ENCODE peak calls at places on chromosome 22, in five cellular contexts. V, E, Y, J and N are unnamed samples.

GRCh38 chr22:43723816-43724215 is 88.3 kb downstream of the EFCAB6 start:
- DNase-seq in V (no peak), E (no peak), Y (no peak), J (peak; percentile 58), N (no peak)

GRCh38 chr22:41683616-41684015 is 5.1 kb downstream of the SNU13 start:
- DNase-seq in V (no peak), E (no peak), Y (no peak), J (no peak), N (no peak)

GRCh38 chr22:48051796-48052620 is 1289.6 kb downstream of the TBC1D22A start:
- DNase-seq in V (no peak), E (no peak), Y (no peak), J (no peak), N (no peak)

GRCh38 chr22:41825376-41825775 is 7.5 kb upstream of the SREBF2 start:
- DNase-seq in V (no peak), E (no peak), Y (no peak), J (peak; percentile 39), N (no peak)

GRCh38 chr22:17851754-17852153 is 77.5 kb upstream of the BID start:
- DNase-seq in V (no peak), E (no peak), Y (no peak), J (no peak), N (no peak)

GRCh38 chr22:49712195-49712791 is 115.4 kb downstream of the BRD1 start:
- DNase-seq in V (no peak), E (no peak), Y (no peak), J (no peak), N (no peak)

GRCh38 chr22:26486394-26486793 is 2.7 kb downstream of the SRRD start:
- DNase-seq in V (no peak), E (no peak), Y (no peak), J (no peak), N (no peak)

GRCh38 chr22:29093501-29093921 is 20.7 kb downstream of the KREMEN1 start:
- DNase-seq in V (peak; percentile 23), E (no peak), Y (no peak), J (peak; percentile 74), N (no peak)

GRCh38 chr22:29346659-29347058 is 31.2 kb upstream of the RASL10A start:
- DNase-seq in V (no peak), E (no peak), Y (no peak), J (no peak), N (no peak)

GRCh38 chr22:39598017-39598965 is 27.7 kb downstream of the CACNA1I start:
- DNase-seq in V (no peak), E (peak; percentile 90), Y (peak; percentile 70), J (no peak), N (peak; percentile 78)

GRCh38 chr22:42076764-42077485 is 2.6 kb upstream of the SMDT1 start:
- DNase-seq in V (no peak), E (no peak), Y (no peak), J (no peak), N (no peak)

GRCh38 chr22:42283288-42284229 is 13.1 kb upstream of the TCF20 start:
- DNase-seq in V (no peak), E (no peak), Y (no peak), J (no peak), N (no peak)

GRCh38 chr22:43378011-43378704 is 33.7 kb upstream of the MPPED1 start:
- DNase-seq in V (no peak), E (no peak), Y (no peak), J (peak; percentile 30), N (no peak)

GRCh38 chr22:42368379-42369249 is 63.6 kb downstream of the NFAM1 start:
- DNase-seq in V (no peak), E (peak; percentile 73), Y (peak; percentile 22), J (no peak), N (no peak)

GRCh38 chr22:50473088-50473487 is 1.7 kb downstream of the SBF1 start:
- DNase-seq in V (no peak), E (peak; percentile 58), Y (peak; percentile 50), J (no peak), N (no peak)

GRCh38 chr22:31977141-31977781 is 32.9 kb downstream of the YWHAH start:
- DNase-seq in V (peak; percentile 13), E (peak; percentile 76), Y (peak; percentile 82), J (peak; percentile 73), N (peak; percentile 79)

GRCh38 chr22:17807571-17808410 is 33.5 kb upstream of the BID start:
- DNase-seq in V (peak; percentile 43), E (no peak), Y (no peak), J (peak; percentile 7), N (no peak)

GRCh38 chr22:43476341-43476740 is 64.5 kb downstream of the MPPED1 start:
- DNase-seq in V (no peak), E (no peak), Y (no peak), J (no peak), N (no peak)

GRCh38 chr22:42977574-42977973 is 37.4 kb downstream of the PACSIN2 start:
- DNase-seq in V (no peak), E (no peak), Y (no peak), J (no peak), N (no peak)

GRCh38 chr22:28983788-28984441 is 77.7 kb downstream of the C22orf31 start:
- DNase-seq in V (no peak), E (no peak), Y (no peak), J (peak; percentile 40), N (no peak)

GRCh38 chr22:19175026-19175601 is 3.4 kb downstream of the SLC25A1 start:
- DNase-seq in V (no peak), E (no peak), Y (no peak), J (no peak), N (no peak)

GRCh38 chr22:19174106-19175025 is 4.2 kb downstream of the SLC25A1 start:
- DNase-seq in V (no peak), E (peak; percentile 59), Y (no peak), J (peak; percentile 82), N (no peak)

GRCh38 chr22:19169947-19170318 is 8.6 kb downstream of the SLC25A1 start:
- DNase-seq in V (no peak), E (peak; percentile 55), Y (no peak), J (no peak), N (no peak)

GRCh38 chr22:19173047-19174035 is 5.2 kb downstream of the SLC25A1 start:
- DNase-seq in V (no peak), E (peak; percentile 74), Y (no peak), J (no peak), N (no peak)

GRCh38 chr22:19172213-19173046 is 6.1 kb downstream of the SLC25A1 start:
- DNase-seq in V (no peak), E (no peak), Y (no peak), J (no peak), N (no peak)
- TF ChIP-seq CTCF in V (no peak), E (no peak), Y (no peak), J (no peak), N (no peak)

GRCh38 chr22:20174785-20175596 is 24.1 kb upstream of the CCDC188 start:
- DNase-seq in V (no peak), E (no peak), Y (no peak), J (peak; percentile 6), N (no peak)
- TF ChIP-seq CTCF in V (peak; percentile 44), E (no peak), Y (no peak), J (peak; percentile 31), N (no peak)

DNA sequence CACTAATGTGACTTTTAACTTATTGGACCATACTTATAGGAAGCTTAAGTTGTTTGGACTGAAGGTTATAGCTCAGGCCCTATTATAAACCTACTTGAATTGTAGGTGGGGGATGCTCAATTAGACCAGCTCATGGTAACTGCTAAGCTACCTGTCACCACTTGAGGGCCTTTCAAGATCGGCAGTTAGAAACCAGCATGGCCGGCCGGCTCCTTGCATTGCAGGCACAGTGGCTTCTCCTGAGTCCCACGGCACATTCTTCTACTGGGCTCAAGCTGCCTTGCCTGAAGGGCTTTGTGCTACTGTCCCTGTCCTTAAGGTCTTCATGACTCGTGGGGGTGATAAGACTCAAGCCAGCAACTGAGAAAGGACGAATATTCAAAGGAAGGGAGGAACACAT is 70.8 kb downstream of the TBC1D22A start:
- DNase-seq in V (no peak), E (no peak), Y (no peak), J (no peak), N (no peak)
- TF ChIP-seq CTCF in V (peak; percentile 24), E (no peak), Y (no peak), J (peak; percentile 35), N (no peak)

GRCh38 chr22:46681010-46681409 is 57.0 kb downstream of the CERK start:
- DNase-seq in V (no peak), E (peak; percentile 41), Y (no peak), J (no peak), N (peak; percentile 67)
- TF ChIP-seq CTCF in V (peak; percentile 24), E (peak; percentile 20), Y (peak; percentile 24), J (no peak), N (peak; percentile 26)

GRCh38 chr22:24437820-24438328 is 10.5 kb downstream of the ADORA2A start:
- DNase-seq in V (no peak), E (no peak), Y (no peak), J (peak; percentile 11), N (peak; percentile 72)
- TF ChIP-seq CTCF in V (peak; percentile 19), E (no peak), Y (no peak), J (peak; percentile 27), N (no peak)

DNA sequence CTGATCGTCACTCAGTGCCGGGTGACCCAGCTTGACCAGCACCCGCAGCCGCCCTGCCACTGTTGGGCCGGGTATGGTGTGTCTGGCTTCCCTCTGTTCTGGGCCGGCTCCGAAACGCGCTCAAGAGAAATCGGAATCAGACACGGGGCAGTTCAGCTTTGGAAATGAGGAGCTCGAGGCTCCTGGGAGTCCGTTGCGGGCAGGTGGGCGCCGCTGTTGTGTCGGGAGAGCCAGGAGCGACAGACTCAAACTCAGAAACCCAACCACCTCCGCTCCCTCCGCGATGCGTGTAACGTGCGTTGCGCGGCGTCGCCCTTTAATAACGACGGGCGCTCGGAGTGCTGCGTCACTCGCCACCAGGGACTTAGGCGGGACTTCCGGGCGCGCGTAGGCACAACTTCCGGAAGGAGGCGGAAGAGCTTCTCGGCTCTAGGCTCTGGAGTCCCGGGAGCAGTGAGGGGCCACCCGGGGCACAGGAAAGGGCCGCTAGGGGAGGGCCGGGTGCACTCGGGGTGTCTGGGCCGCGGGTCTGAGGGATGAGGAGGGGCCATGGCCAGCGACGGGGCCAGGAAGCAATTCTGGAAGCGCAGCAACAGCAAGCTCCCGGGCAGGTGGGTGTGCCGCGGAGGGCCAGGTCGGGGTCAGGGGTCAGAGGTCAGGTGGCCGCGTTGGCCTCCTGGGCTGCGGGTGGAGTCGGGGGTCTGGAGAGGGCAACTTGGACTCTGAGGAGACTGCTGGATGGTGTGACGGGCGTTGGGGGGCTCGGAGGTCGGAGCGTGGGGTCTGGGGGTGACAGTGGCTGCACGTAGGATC is at the start of gene TBC1D22A:
- DNase-seq in V (peak; percentile 80), E (peak; percentile 97), Y (peak; percentile 96), J (peak; percentile 91), N (peak; percentile 95)
- TF ChIP-seq CTCF in V (no peak), E (no peak), Y (no peak), J (peak; percentile 5), N (no peak)

GRCh38 chr22:19432092-19432844 is at the start of gene MRPL40:
- DNase-seq in V (peak; percentile 83), E (peak; percentile 98), Y (peak; percentile 89), J (peak; percentile 93), N (peak; percentile 96)
- TF ChIP-seq CTCF in V (no peak), E (no peak), Y (no peak), J (no peak), N (no peak)